ENCODE peak calls at places on chromosome 15, in nine cellular contexts. Z is upper lobe of right lung; X is A549; V is lung; O is body of pancreas; K is aorta; S is GM23338; G is CD8-positive, alpha-beta memory T cell; P is OCI-LY7. U is an unnamed sample.
A peak's percentile ranks its signal among the peaks of the same experiment; 100 is the strongest.

GRCh38 chr15:25439456-25439836 is 622 bp upstream of the UBE3A start:
- DNase-seq in X (no peak), O (peak; percentile 53), G (no peak), P (peak; percentile 48), K (no peak), Z (no peak), V (no peak), S (peak; percentile 27), U (no peak)

GRCh38 chr15:96969892-96970710 is 639.6 kb downstream of the NR2F2 start:
- DNase-seq in Z (no peak), O (no peak), X (no peak), G (no peak), S (no peak), V (no peak), K (no peak), P (no peak), U (no peak)

GRCh38 chr15:43922021-43922420 is 95.2 kb downstream of the WDR76 start:
- DNase-seq in V (no peak), Z (no peak), P (no peak), X (no peak), G (no peak), O (no peak), K (no peak), S (no peak), U (no peak)

GRCh38 chr15:28975766-28976179 is 90.0 kb downstream of the APBA2 start:
- DNase-seq in K (no peak), V (no peak), S (peak; percentile 85), X (peak; percentile 55), Z (no peak), P (peak; percentile 67), O (peak; percentile 61), G (peak; percentile 61), U (peak; percentile 63)

GRCh38 chr15:99453646-99454045 is 112.1 kb upstream of the MEF2A start:
- DNase-seq in P (no peak), K (peak; percentile 40), G (no peak), S (no peak), V (no peak), Z (no peak), X (no peak), O (no peak), U (no peak)

GRCh38 chr15:80072285-80072684 is 12.8 kb downstream of the ZFAND6 start:
- DNase-seq in S (peak; percentile 91), X (peak; percentile 71), Z (no peak), P (peak; percentile 85), G (peak; percentile 43), O (peak; percentile 61), K (no peak), V (no peak), U (no peak)

GRCh38 chr15:99406120-99406519 is 154.8 kb downstream of the LRRC28 start:
- DNase-seq in V (no peak), Z (no peak), S (no peak), K (no peak), G (no peak), X (no peak), P (no peak), O (no peak), U (no peak)

GRCh38 chr15:71410347-71410746 is 295.1 kb downstream of the THSD4 start:
- DNase-seq in X (no peak), G (no peak), S (no peak), P (no peak), K (no peak), Z (no peak), O (no peak), V (no peak), U (no peak)

GRCh38 chr15:71133734-71134464 is 18.6 kb downstream of the THSD4 start:
- DNase-seq in X (no peak), S (no peak), Z (no peak), K (no peak), V (no peak), P (no peak), G (no peak), O (peak; percentile 67), U (no peak)

GRCh38 chr15:46900992-46901391 is 816.3 kb upstream of the SEMA6D start:
- DNase-seq in X (no peak), O (no peak), G (no peak), V (no peak), S (no peak), P (no peak), K (no peak), Z (no peak), U (no peak)

GRCh38 chr15:69807752-69808151 is 290.0 kb downstream of the TLE3 start:
- DNase-seq in V (no peak), K (peak; percentile 58), Z (no peak), G (no peak), P (no peak), S (no peak), O (peak; percentile 46), X (no peak), U (no peak)

GRCh38 chr15:99167640-99168039 is 62.8 kb downstream of the SYNM start:
- DNase-seq in G (no peak), V (no peak), Z (no peak), O (no peak), S (no peak), K (no peak), X (no peak), P (no peak), U (no peak)

GRCh38 chr15:76199106-76200082 is 111.9 kb downstream of the ETFA start:
- DNase-seq in S (no peak), Z (peak; percentile 36), V (no peak), X (no peak), G (no peak), P (no peak), K (peak; percentile 90), O (peak; percentile 41), U (no peak)

GRCh38 chr15:81398910-81399551 is 25.0 kb upstream of the TMC3 start:
- DNase-seq in K (no peak), X (no peak), Z (no peak), S (no peak), V (no peak), P (no peak), G (no peak), O (no peak), U (no peak)

GRCh38 chr15:82093774-82094211 is 48.0 kb upstream of the MEX3B start:
- DNase-seq in K (no peak), P (no peak), X (peak; percentile 74), V (no peak), S (no peak), O (no peak), Z (no peak), G (no peak), U (no peak)

GRCh38 chr15:66768984-66769383 is 66.9 kb downstream of the SMAD6 start:
- DNase-seq in S (no peak), K (peak; percentile 10), X (no peak), V (peak; percentile 58), O (no peak), P (no peak), Z (peak; percentile 80), G (no peak), U (no peak)
- H3K4me1 ChIP-seq in S (peaks cover 42% of the 10 kb centered on the region), K (peaks cover 3% of the 10 kb centered on the region), X (peaks cover 97% of the 10 kb centered on the region), V (peaks cover 39% of the 10 kb centered on the region), O (peaks cover 84% of the 10 kb centered on the region), P (no peaks in the 10 kb centered on the region), Z (peaks cover 70% of the 10 kb centered on the region), G (no peaks in the 10 kb centered on the region), U (peaks cover 83% of the 10 kb centered on the region)

GRCh38 chr15:63042879-63043340 is 363 bp downstream of the TPM1 start:
- DNase-seq in K (no peak), P (no peak), X (peak; percentile 47), G (no peak), V (no peak), S (no peak), Z (peak; percentile 71), O (no peak), U (no peak)
- H3K4me1 ChIP-seq in K (no peaks in the 10 kb centered on the region), P (no peaks in the 10 kb centered on the region), X (peaks cover 46% of the 10 kb centered on the region), G (peaks cover 11% of the 10 kb centered on the region), V (peaks cover 14% of the 10 kb centered on the region), S (peaks cover 44% of the 10 kb centered on the region), Z (peaks cover 17% of the 10 kb centered on the region), O (peaks cover 70% of the 10 kb centered on the region), U (peaks cover 34% of the 10 kb centered on the region)

GRCh38 chr15:59256538-59256937 is 49.9 kb downstream of the LDHAL6B start:
- DNase-seq in Z (no peak), S (no peak), G (no peak), V (no peak), P (no peak), O (no peak), K (no peak), X (peak; percentile 68), U (no peak)

GRCh38 chr15:59262316-59262715 is 55.7 kb downstream of the LDHAL6B start:
- DNase-seq in P (no peak), O (no peak), G (no peak), X (no peak), V (no peak), Z (no peak), S (no peak), K (no peak), U (no peak)

GRCh38 chr15:59258317-59258716 is 51.7 kb downstream of the LDHAL6B start:
- DNase-seq in X (no peak), V (no peak), K (no peak), P (no peak), Z (no peak), S (no peak), G (no peak), O (no peak), U (no peak)

GRCh38 chr15:59260090-59260489 is 53.4 kb downstream of the LDHAL6B start:
- DNase-seq in Z (no peak), P (no peak), O (no peak), S (no peak), G (no peak), K (no peak), V (no peak), X (no peak), U (no peak)

GRCh38 chr15:59259137-59259943 is 52.7 kb downstream of the LDHAL6B start:
- DNase-seq in K (no peak), P (no peak), G (no peak), V (no peak), S (no peak), O (no peak), Z (no peak), X (no peak), U (no peak)
- H3K4me1 ChIP-seq in K (no peaks in the 10 kb centered on the region), P (peaks cover 17% of the 10 kb centered on the region), G (no peaks in the 10 kb centered on the region), V (no peaks in the 10 kb centered on the region), S (no peaks in the 10 kb centered on the region), O (peaks cover 8% of the 10 kb centered on the region), Z (no peaks in the 10 kb centered on the region), X (peaks cover 68% of the 10 kb centered on the region), U (no peaks in the 10 kb centered on the region)

GRCh38 chr15:63372018-63372705 is 9.5 kb downstream of the CA12 start:
- DNase-seq in Z (no peak), K (peak; percentile 88), G (no peak), X (peak; percentile 95), V (no peak), P (no peak), O (peak; percentile 46), S (no peak), U (peak; percentile 68)

GRCh38 chr15:63371297-63371918 is 10.2 kb downstream of the CA12 start:
- DNase-seq in Z (no peak), X (no peak), K (no peak), V (no peak), S (no peak), P (no peak), G (no peak), O (no peak), U (no peak)

GRCh38 chr15:63369296-63369695 is 12.3 kb downstream of the CA12 start:
- DNase-seq in O (no peak), X (no peak), S (peak; percentile 55), G (no peak), V (no peak), Z (no peak), K (no peak), P (peak; percentile 8), U (peak; percentile 79)

GRCh38 chr15:63369766-63370165 is 11.9 kb downstream of the CA12 start:
- DNase-seq in V (no peak), P (no peak), Z (no peak), O (no peak), K (no peak), X (no peak), S (no peak), G (no peak), U (no peak)

GRCh38 chr15:63370764-63371163 is 10.9 kb downstream of the CA12 start:
- DNase-seq in P (no peak), X (no peak), Z (no peak), S (peak; percentile 55), V (peak; percentile 44), O (no peak), G (no peak), K (no peak), U (peak; percentile 55)
- H3K4me1 ChIP-seq in P (no peaks in the 10 kb centered on the region), X (peaks cover 100% of the 10 kb centered on the region), Z (peaks cover 12% of the 10 kb centered on the region), S (peaks cover 17% of the 10 kb centered on the region), V (peaks cover 20% of the 10 kb centered on the region), O (peaks cover 65% of the 10 kb centered on the region), G (no peaks in the 10 kb centered on the region), K (no peaks in the 10 kb centered on the region), U (peaks cover 26% of the 10 kb centered on the region)

U was measured in thyroid gland.